ENCODE peak calls at places on chromosome 1, in ten cellular contexts. One of them, this sample, is unnamed.

GRCh38 chr1:227789042-227789880 is 26.2 kb upstream of the PRSS38 start:
- DNase-seq in breast epithelium: no peak
- DNase-seq in hepatocyte: no peak
- DNase-seq in suprapubic skin: peak; percentile 78
- DNase-seq in epithelial cell of esophagus: no peak
- DNase-seq in astrocyte of the spinal cord: peak; percentile 23
- DNase-seq in HFF-Myc: no peak
- DNase-seq in cardiac fibroblast: no peak
- DNase-seq in heart right ventricle: no peak
- DNase-seq in mammary epithelial cell: no peak
- DNase-seq in this sample: peak; percentile 51

GRCh38 chr1:152880907-152881306 is 2.8 kb downstream of the SMCP start:
- DNase-seq in breast epithelium: no peak
- DNase-seq in hepatocyte: no peak
- DNase-seq in suprapubic skin: no peak
- DNase-seq in epithelial cell of esophagus: no peak
- DNase-seq in astrocyte of the spinal cord: no peak
- DNase-seq in HFF-Myc: no peak
- DNase-seq in cardiac fibroblast: no peak
- DNase-seq in heart right ventricle: no peak
- DNase-seq in mammary epithelial cell: no peak
- DNase-seq in this sample: no peak

GRCh38 chr1:52237430-52237829 is 95.5 kb downstream of the ZFYVE9 start:
- DNase-seq in breast epithelium: no peak
- DNase-seq in hepatocyte: no peak
- DNase-seq in suprapubic skin: no peak
- DNase-seq in epithelial cell of esophagus: peak; percentile 66
- DNase-seq in astrocyte of the spinal cord: peak; percentile 77
- DNase-seq in HFF-Myc: peak; percentile 21
- DNase-seq in cardiac fibroblast: peak; percentile 59
- DNase-seq in heart right ventricle: no peak
- DNase-seq in mammary epithelial cell: peak; percentile 82
- DNase-seq in this sample: peak; percentile 84

GRCh38 chr1:2969870-2970291 is 51.4 kb upstream of the ACTRT2 start:
- DNase-seq in breast epithelium: peak; percentile 34
- DNase-seq in hepatocyte: no peak
- DNase-seq in suprapubic skin: no peak
- DNase-seq in epithelial cell of esophagus: no peak
- DNase-seq in astrocyte of the spinal cord: no peak
- DNase-seq in HFF-Myc: no peak
- DNase-seq in cardiac fibroblast: no peak
- DNase-seq in heart right ventricle: no peak
- DNase-seq in mammary epithelial cell: no peak
- DNase-seq in this sample: no peak

GRCh38 chr1:27102707-27103468 is 52.0 kb downstream of the SLC9A1 start:
- DNase-seq in breast epithelium: peak; percentile 82
- DNase-seq in hepatocyte: peak; percentile 82
- DNase-seq in suprapubic skin: peak; percentile 92
- DNase-seq in epithelial cell of esophagus: peak; percentile 59
- DNase-seq in astrocyte of the spinal cord: peak; percentile 54
- DNase-seq in HFF-Myc: no peak
- DNase-seq in cardiac fibroblast: peak; percentile 63
- DNase-seq in heart right ventricle: peak; percentile 85
- DNase-seq in mammary epithelial cell: peak; percentile 45
- DNase-seq in this sample: peak; percentile 50

GRCh38 chr1:115280073-115280472 is 58.0 kb downstream of the NGF start:
- DNase-seq in breast epithelium: no peak
- DNase-seq in hepatocyte: no peak
- DNase-seq in suprapubic skin: no peak
- DNase-seq in epithelial cell of esophagus: no peak
- DNase-seq in astrocyte of the spinal cord: peak; percentile 76
- DNase-seq in HFF-Myc: peak; percentile 96
- DNase-seq in cardiac fibroblast: peak; percentile 11
- DNase-seq in heart right ventricle: no peak
- DNase-seq in mammary epithelial cell: no peak
- DNase-seq in this sample: peak; percentile 95

GRCh38 chr1:17635811-17636210 is 96.3 kb downstream of the ARHGEF10L start:
- DNase-seq in breast epithelium: no peak
- DNase-seq in hepatocyte: no peak
- DNase-seq in suprapubic skin: no peak
- DNase-seq in epithelial cell of esophagus: no peak
- DNase-seq in astrocyte of the spinal cord: no peak
- DNase-seq in HFF-Myc: no peak
- DNase-seq in cardiac fibroblast: no peak
- DNase-seq in heart right ventricle: peak; percentile 39
- DNase-seq in mammary epithelial cell: no peak
- DNase-seq in this sample: no peak

GRCh38 chr1:66598670-66599069 is 64.7 kb downstream of the SGIP1 start:
- DNase-seq in breast epithelium: no peak
- DNase-seq in hepatocyte: no peak
- DNase-seq in suprapubic skin: no peak
- DNase-seq in epithelial cell of esophagus: peak; percentile 56
- DNase-seq in astrocyte of the spinal cord: peak; percentile 81
- DNase-seq in HFF-Myc: peak; percentile 85
- DNase-seq in cardiac fibroblast: peak; percentile 91
- DNase-seq in heart right ventricle: no peak
- DNase-seq in mammary epithelial cell: peak; percentile 32
- DNase-seq in this sample: peak; percentile 83

DNA sequence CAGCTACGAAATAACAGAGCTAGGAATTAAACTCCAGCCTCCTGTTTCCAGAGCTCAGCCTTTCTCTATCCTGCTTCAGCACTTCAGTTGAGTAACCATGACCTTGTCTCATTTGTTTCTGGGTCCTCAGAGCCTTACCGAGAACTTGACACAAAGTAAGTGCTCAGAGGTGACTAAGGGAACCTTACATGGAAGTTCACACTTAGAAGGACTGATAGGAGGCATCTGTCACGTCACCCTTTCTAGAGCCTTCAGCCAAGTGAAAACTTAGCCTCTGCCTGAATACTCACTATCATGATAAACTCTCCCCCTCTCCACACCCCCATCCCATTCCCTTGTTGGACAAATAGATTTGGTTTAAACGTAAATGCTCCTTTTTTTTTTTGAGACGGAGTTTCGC is 9.8 kb upstream of the LUZP1 start:
- DNase-seq in breast epithelium: no peak
- DNase-seq in hepatocyte: no peak
- DNase-seq in suprapubic skin: no peak
- DNase-seq in epithelial cell of esophagus: no peak
- DNase-seq in astrocyte of the spinal cord: no peak
- DNase-seq in HFF-Myc: no peak
- DNase-seq in cardiac fibroblast: no peak
- DNase-seq in heart right ventricle: no peak
- DNase-seq in mammary epithelial cell: no peak
- DNase-seq in this sample: no peak
- H3K4me3 ChIP-seq in breast epithelium: no peak overlapping the region
- H3K4me3 ChIP-seq in hepatocyte: no peak overlapping the region
- H3K4me3 ChIP-seq in suprapubic skin: peak overlapping the region; percentile 62
- H3K4me3 ChIP-seq in epithelial cell of esophagus: no peak overlapping the region
- H3K4me3 ChIP-seq in astrocyte of the spinal cord: no peak overlapping the region
- H3K4me3 ChIP-seq in HFF-Myc: no peak overlapping the region
- H3K4me3 ChIP-seq in cardiac fibroblast: no peak overlapping the region
- H3K4me3 ChIP-seq in heart right ventricle: peak overlapping the region; percentile 63
- H3K4me3 ChIP-seq in mammary epithelial cell: no peak overlapping the region
- H3K4me3 ChIP-seq in this sample: no peak overlapping the region

GRCh38 chr1:1599030-1599916 is 662 bp downstream of the FNDC10 start:
- DNase-seq in breast epithelium: no peak
- DNase-seq in hepatocyte: peak; percentile 56
- DNase-seq in suprapubic skin: no peak
- DNase-seq in epithelial cell of esophagus: peak; percentile 58
- DNase-seq in astrocyte of the spinal cord: no peak
- DNase-seq in HFF-Myc: no peak
- DNase-seq in cardiac fibroblast: peak; percentile 28
- DNase-seq in heart right ventricle: peak; percentile 30
- DNase-seq in mammary epithelial cell: peak; percentile 32
- DNase-seq in this sample: peak; percentile 23

GRCh38 chr1:1598051-1598719 is 1.8 kb downstream of the FNDC10 start:
- DNase-seq in breast epithelium: no peak
- DNase-seq in hepatocyte: no peak
- DNase-seq in suprapubic skin: no peak
- DNase-seq in epithelial cell of esophagus: no peak
- DNase-seq in astrocyte of the spinal cord: no peak
- DNase-seq in HFF-Myc: no peak
- DNase-seq in cardiac fibroblast: no peak
- DNase-seq in heart right ventricle: no peak
- DNase-seq in mammary epithelial cell: no peak
- DNase-seq in this sample: no peak

GRCh38 chr1:1596493-1597274 is 3.3 kb downstream of the FNDC10 start:
- DNase-seq in breast epithelium: no peak
- DNase-seq in hepatocyte: no peak
- DNase-seq in suprapubic skin: no peak
- DNase-seq in epithelial cell of esophagus: no peak
- DNase-seq in astrocyte of the spinal cord: no peak
- DNase-seq in HFF-Myc: no peak
- DNase-seq in cardiac fibroblast: no peak
- DNase-seq in heart right ventricle: no peak
- DNase-seq in mammary epithelial cell: no peak
- DNase-seq in this sample: no peak

GRCh38 chr1:1598720-1599029 is 1.3 kb downstream of the FNDC10 start:
- DNase-seq in breast epithelium: no peak
- DNase-seq in hepatocyte: no peak
- DNase-seq in suprapubic skin: no peak
- DNase-seq in epithelial cell of esophagus: no peak
- DNase-seq in astrocyte of the spinal cord: no peak
- DNase-seq in HFF-Myc: no peak
- DNase-seq in cardiac fibroblast: no peak
- DNase-seq in heart right ventricle: no peak
- DNase-seq in mammary epithelial cell: no peak
- DNase-seq in this sample: no peak

DNA sequence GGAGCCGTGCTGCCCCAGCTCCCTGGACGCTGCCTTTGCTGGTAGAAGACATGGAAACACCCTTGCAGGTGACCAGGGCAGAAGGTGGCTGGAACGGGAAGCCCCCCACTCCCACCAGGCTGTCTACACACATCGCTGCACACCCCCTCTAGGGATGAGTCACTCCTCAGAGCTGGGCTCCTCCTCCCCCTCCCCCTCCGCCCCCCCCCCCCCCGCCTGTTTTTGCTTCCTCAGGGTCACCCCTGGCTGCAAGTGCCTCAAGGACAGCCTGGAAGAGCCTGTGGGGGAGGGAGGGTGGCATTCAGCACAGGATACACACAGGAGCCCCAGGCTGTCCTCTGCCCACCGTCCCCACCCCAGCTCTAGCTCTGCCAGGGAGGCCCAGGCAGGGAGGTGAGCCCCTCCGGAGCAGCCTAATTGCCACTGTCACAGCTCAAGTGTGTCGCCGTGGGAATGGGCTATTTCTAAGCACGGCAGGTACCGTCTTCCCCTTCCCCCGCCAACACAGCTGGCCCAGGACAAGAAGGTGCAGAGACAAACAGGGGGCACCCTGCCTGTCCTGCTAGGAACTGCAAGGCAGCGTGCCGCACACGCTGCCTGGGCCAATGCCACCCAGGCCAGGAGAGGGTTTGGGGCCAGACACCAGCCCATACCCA is 2.5 kb downstream of the FNDC10 start:
- DNase-seq in breast epithelium: no peak
- DNase-seq in hepatocyte: peak; percentile 36
- DNase-seq in suprapubic skin: no peak
- DNase-seq in epithelial cell of esophagus: peak; percentile 43
- DNase-seq in astrocyte of the spinal cord: no peak
- DNase-seq in HFF-Myc: no peak
- DNase-seq in cardiac fibroblast: peak; percentile 16
- DNase-seq in heart right ventricle: no peak
- DNase-seq in mammary epithelial cell: no peak
- DNase-seq in this sample: no peak
- TF ChIP-seq CTCF in breast epithelium: no peak
- TF ChIP-seq CTCF in hepatocyte: peak; percentile 17
- TF ChIP-seq CTCF in suprapubic skin: peak; percentile 11
- TF ChIP-seq CTCF in epithelial cell of esophagus: peak; percentile 51
- TF ChIP-seq CTCF in astrocyte of the spinal cord: peak; percentile 46
- TF ChIP-seq CTCF in HFF-Myc: peak; percentile 31
- TF ChIP-seq CTCF in cardiac fibroblast: peak; percentile 59
- TF ChIP-seq CTCF in heart right ventricle: no peak
- TF ChIP-seq CTCF in mammary epithelial cell: peak; percentile 43
- TF ChIP-seq CTCF in this sample: no peak

GRCh38 chr1:229432905-229433304 is 989 bp downstream of the ACTA1 start:
- DNase-seq in breast epithelium: no peak
- DNase-seq in hepatocyte: no peak
- DNase-seq in suprapubic skin: no peak
- DNase-seq in epithelial cell of esophagus: no peak
- DNase-seq in astrocyte of the spinal cord: no peak
- DNase-seq in HFF-Myc: no peak
- DNase-seq in cardiac fibroblast: no peak
- DNase-seq in heart right ventricle: no peak
- DNase-seq in mammary epithelial cell: no peak
- DNase-seq in this sample: no peak

GRCh38 chr1:229432116-229432461 is 1.8 kb downstream of the ACTA1 start:
- DNase-seq in breast epithelium: no peak
- DNase-seq in hepatocyte: no peak
- DNase-seq in suprapubic skin: no peak
- DNase-seq in epithelial cell of esophagus: no peak
- DNase-seq in astrocyte of the spinal cord: no peak
- DNase-seq in HFF-Myc: no peak
- DNase-seq in cardiac fibroblast: no peak
- DNase-seq in heart right ventricle: no peak
- DNase-seq in mammary epithelial cell: no peak
- DNase-seq in this sample: no peak

GRCh38 chr1:229434005-229434640 is at the start of gene ACTA1:
- DNase-seq in breast epithelium: no peak
- DNase-seq in hepatocyte: no peak
- DNase-seq in suprapubic skin: no peak
- DNase-seq in epithelial cell of esophagus: no peak
- DNase-seq in astrocyte of the spinal cord: no peak
- DNase-seq in HFF-Myc: no peak
- DNase-seq in cardiac fibroblast: no peak
- DNase-seq in heart right ventricle: peak; percentile 17
- DNase-seq in mammary epithelial cell: no peak
- DNase-seq in this sample: no peak

GRCh38 chr1:229434641-229435051 is 752 bp upstream of the ACTA1 start:
- DNase-seq in breast epithelium: no peak
- DNase-seq in hepatocyte: no peak
- DNase-seq in suprapubic skin: no peak
- DNase-seq in epithelial cell of esophagus: no peak
- DNase-seq in astrocyte of the spinal cord: no peak
- DNase-seq in HFF-Myc: no peak
- DNase-seq in cardiac fibroblast: no peak
- DNase-seq in heart right ventricle: peak; percentile 28
- DNase-seq in mammary epithelial cell: no peak
- DNase-seq in this sample: no peak

DNA sequence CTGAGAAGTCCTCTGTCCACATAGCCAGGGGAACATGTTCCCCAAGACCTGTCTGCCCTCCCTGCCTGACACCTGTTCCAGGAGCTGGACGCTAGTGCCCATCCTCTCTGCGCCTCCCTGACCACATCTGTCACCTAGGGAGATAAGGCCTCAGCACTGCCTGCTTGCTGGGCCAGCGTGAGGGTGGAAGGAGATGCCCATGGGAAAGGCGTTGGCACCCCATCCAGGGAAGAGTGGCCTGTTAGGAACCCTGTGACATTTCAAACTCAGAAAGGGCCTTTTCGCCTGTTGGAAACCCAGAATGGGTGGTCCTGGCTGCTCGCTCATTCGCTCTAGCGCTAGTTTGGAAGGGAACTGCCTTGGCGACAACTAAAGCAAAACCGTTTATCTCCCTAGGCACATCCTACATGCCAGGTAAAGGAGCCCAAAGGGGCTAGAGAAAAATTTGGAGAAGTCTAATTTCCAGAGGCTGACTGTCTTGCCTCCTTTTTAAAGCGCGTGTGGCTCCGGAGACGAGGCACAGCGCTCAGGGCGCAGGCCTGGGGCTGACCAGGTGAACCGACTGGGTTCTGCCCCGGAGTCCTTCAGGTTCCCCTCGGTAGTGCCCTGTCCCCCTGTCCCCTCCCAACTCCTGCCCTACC is 410 bp downstream of the ACTA1 start:
- DNase-seq in breast epithelium: no peak
- DNase-seq in hepatocyte: no peak
- DNase-seq in suprapubic skin: no peak
- DNase-seq in epithelial cell of esophagus: no peak
- DNase-seq in astrocyte of the spinal cord: no peak
- DNase-seq in HFF-Myc: no peak
- DNase-seq in cardiac fibroblast: no peak
- DNase-seq in heart right ventricle: no peak
- DNase-seq in mammary epithelial cell: no peak
- DNase-seq in this sample: no peak
- H3K4me3 ChIP-seq in breast epithelium: no peak overlapping the region
- H3K4me3 ChIP-seq in hepatocyte: no peak overlapping the region
- H3K4me3 ChIP-seq in suprapubic skin: no peak overlapping the region
- H3K4me3 ChIP-seq in epithelial cell of esophagus: no peak overlapping the region
- H3K4me3 ChIP-seq in astrocyte of the spinal cord: no peak overlapping the region
- H3K4me3 ChIP-seq in HFF-Myc: no peak overlapping the region
- H3K4me3 ChIP-seq in cardiac fibroblast: no peak overlapping the region
- H3K4me3 ChIP-seq in heart right ventricle: peak overlapping the region; percentile 57
- H3K4me3 ChIP-seq in mammary epithelial cell: no peak overlapping the region
- H3K4me3 ChIP-seq in this sample: no peak overlapping the region

GRCh38 chr1:112808861-112809684 is 93.9 kb upstream of the PPM1J start:
- DNase-seq in breast epithelium: peak; percentile 56
- DNase-seq in hepatocyte: peak; percentile 86
- DNase-seq in suprapubic skin: no peak
- DNase-seq in epithelial cell of esophagus: peak; percentile 76
- DNase-seq in astrocyte of the spinal cord: peak; percentile 66
- DNase-seq in HFF-Myc: no peak
- DNase-seq in cardiac fibroblast: peak; percentile 76
- DNase-seq in heart right ventricle: peak; percentile 75
- DNase-seq in mammary epithelial cell: peak; percentile 62
- DNase-seq in this sample: peak; percentile 66
- TF ChIP-seq CTCF in breast epithelium: no peak
- TF ChIP-seq CTCF in hepatocyte: peak; percentile 90
- TF ChIP-seq CTCF in suprapubic skin: peak; percentile 88
- TF ChIP-seq CTCF in epithelial cell of esophagus: peak; percentile 93
- TF ChIP-seq CTCF in astrocyte of the spinal cord: peak; percentile 97
- TF ChIP-seq CTCF in HFF-Myc: peak; percentile 97
- TF ChIP-seq CTCF in cardiac fibroblast: peak; percentile 96
- TF ChIP-seq CTCF in heart right ventricle: peak; percentile 40
- TF ChIP-seq CTCF in mammary epithelial cell: peak; percentile 96
- TF ChIP-seq CTCF in this sample: peak; percentile 96